ENCODE peak calls at places on chromosomes 13 and 19, in five cellular contexts. L, F, E, W and Z are unnamed samples.

GRCh38 chr19:3880471-3881271 is at the start of gene ATCAY:
- DNase-seq in L (peak; percentile 54), E (no peak), F (no peak), W (no peak), Z (no peak)

GRCh38 chr13:113548171-113548641 is 36.3 kb upstream of the TFDP1 start:
- DNase-seq in F (no peak), W (no peak), E (peak; percentile 51), L (no peak), Z (peak; percentile 36)

GRCh38 chr13:30898721-30899188 is 7.3 kb upstream of the MEDAG start:
- DNase-seq in E (peak; percentile 99), W (no peak), F (no peak), L (no peak), Z (peak; percentile 98)

GRCh38 chr13:39410089-39410901 is 192.7 kb downstream of the LHFPL6 start:
- DNase-seq in L (no peak), F (no peak), W (no peak), E (peak; percentile 89), Z (peak; percentile 93)

GRCh38 chr13:96629331-96629730 is 364.9 kb downstream of the OXGR1 start:
- DNase-seq in L (no peak), W (no peak), E (no peak), F (no peak), Z (peak; percentile 7)

GRCh38 chr19:1825909-1826556 is 14.0 kb upstream of the ATP8B3 start:
- DNase-seq in F (peak; percentile 75), W (peak; percentile 35), L (peak; percentile 55), E (peak; percentile 44), Z (peak; percentile 71)

GRCh38 chr19:1037553-1038115 is 2.3 kb upstream of the ABCA7 start:
- DNase-seq in F (no peak), L (no peak), E (no peak), W (no peak), Z (no peak)

GRCh38 chr13:25677956-25678355 is 306.2 kb downstream of the ATP8A2 start:
- DNase-seq in W (no peak), E (no peak), F (no peak), L (no peak), Z (no peak)

GRCh38 chr19:48350856-48351255 is 12.9 kb downstream of the TMEM143 start:
- DNase-seq in F (no peak), W (no peak), E (no peak), L (no peak), Z (no peak)